ENCODE peak calls at places on chromosome 20, in eight cellular contexts. W, N, G, P, H, X, C and S are unnamed samples.

GRCh38 chr20:25270829-25271251 is 23.0 kb downstream of the PYGB start:
- DNase-seq in N (no peak), P (peak), G (no peak), W (peak), C (no peak), X (no peak), H (peak), S (no peak)

GRCh38 chr20:44650777-44651493 is 564 bp downstream of the ADA start:
- DNase-seq in P (peak), W (peak), N (no peak), C (no peak), X (peak), G (peak), H (peak), S (peak)

GRCh38 chr20:35294293-35294685 is 2.1 kb upstream of the FAM83C start:
- DNase-seq in P (no peak), C (no peak), G (no peak), X (no peak), W (no peak), H (no peak), N (no peak), S (no peak)

GRCh38 chr20:20463933-20464374 is 96.0 kb downstream of the INSM1 start:
- DNase-seq in G (no peak), W (no peak), X (no peak), N (peak), C (no peak), P (no peak), H (no peak), S (no peak)

GRCh38 chr20:7926767-7927166 is 13.5 kb downstream of the HAO1 start:
- DNase-seq in G (peak), H (no peak), W (no peak), N (peak), C (no peak), P (no peak), X (no peak), S (no peak)

GRCh38 chr20:53175135-53175780 is 203.1 kb downstream of the TSHZ2 start:
- DNase-seq in W (no peak), X (no peak), P (no peak), C (no peak), G (no peak), N (no peak), H (no peak), S (no peak)

GRCh38 chr20:21111416-21111815 is 5.3 kb upstream of the LINC00237 start:
- DNase-seq in C (no peak), W (no peak), H (no peak), P (no peak), N (no peak), G (no peak), X (no peak), S (no peak)

GRCh38 chr20:50762045-50762422 is 30.7 kb downstream of the PARD6B start:
- DNase-seq in P (no peak), H (no peak), N (no peak), W (no peak), G (peak), C (peak), X (no peak), S (no peak)

GRCh38 chr20:62691485-62691884 is 17.2 kb upstream of the NTSR1 start:
- DNase-seq in C (no peak), P (no peak), N (no peak), X (no peak), G (no peak), H (no peak), W (no peak), S (no peak)

GRCh38 chr20:34065260-34065659 is 46.8 kb downstream of the EIF2S2 start:
- DNase-seq in G (peak), H (no peak), C (no peak), W (no peak), X (no peak), P (no peak), N (peak), S (no peak)

GRCh38 chr20:23115823-23116222 is 29.7 kb upstream of the CD93 start:
- DNase-seq in X (no peak), P (no peak), G (peak), N (no peak), H (no peak), W (no peak), C (no peak), S (no peak)

GRCh38 chr20:59923514-59923913 is 9.9 kb downstream of the SYCP2 start:
- DNase-seq in H (no peak), W (no peak), C (no peak), P (no peak), N (no peak), X (no peak), G (no peak), S (no peak)